ENCODE peak calls at places on chromosomes 4 and X, in six cellular contexts. S, U, X, Z, F and A are unnamed samples.

GRCh38 chr4:17186916-17187315 is 288.5 kb upstream of the LDB2 start:
- DNase-seq in S (no peak), F (no peak), X (no peak), Z (no peak), U (no peak), A (no peak)

GRCh38 chrX:17585006-17585405 is 152.3 kb upstream of the SCML1 start:
- DNase-seq in U (no peak), F (no peak), X (no peak), Z (no peak), S (no peak), A (no peak)

GRCh38 chr4:92232566-92232965 is 71.2 kb upstream of the GRID2 start:
- DNase-seq in Z (no peak), X (no peak), F (no peak), S (no peak), U (peak), A (no peak)

GRCh38 chr4:74038161-74039064 is at the start of gene CXCL3:
- DNase-seq in X (no peak), F (no peak), S (peak), Z (no peak), U (peak), A (peak)

GRCh38 chr4:118335316-118335715 is 17.5 kb downstream of the PRSS12 start:
- DNase-seq in U (no peak), X (no peak), Z (no peak), F (no peak), S (no peak), A (no peak)

GRCh38 chr4:95021099-95021498 is 263.3 kb downstream of the BMPR1B start:
- DNase-seq in X (no peak), F (no peak), Z (no peak), U (peak), S (no peak), A (no peak)

GRCh38 chr4:83362492-83363329 is 28.1 kb upstream of the HPSE start:
- DNase-seq in U (peak), X (peak), Z (no peak), S (no peak), F (no peak), A (peak)

GRCh38 chr4:88187766-88188165 is 29.3 kb upstream of the ABCG2 start:
- DNase-seq in X (no peak), F (no peak), Z (no peak), S (no peak), U (peak), A (no peak)

GRCh38 chr4:95107635-95108034 is 349.9 kb downstream of the BMPR1B start:
- DNase-seq in S (peak), X (peak), F (no peak), U (peak), Z (no peak), A (no peak)

GRCh38 chr4:158051401-158052235 is 121.2 kb downstream of the GASK1B start:
- DNase-seq in F (no peak), X (no peak), U (peak), Z (no peak), S (peak), A (no peak)

GRCh38 chr4:71785957-71786356 is 2.1 kb upstream of the GC start:
- DNase-seq in X (no peak), F (no peak), S (no peak), U (no peak), Z (no peak), A (no peak)

GRCh38 chrX:44352739-44353138 is 9.3 kb upstream of the EFHC2 start:
- DNase-seq in F (no peak), X (no peak), U (no peak), Z (no peak), S (no peak), A (no peak)

GRCh38 chr4:164807611-164808010 is 53.7 kb downstream of the SMIM31 start:
- DNase-seq in S (no peak), U (no peak), F (peak), Z (no peak), X (peak), A (no peak)

GRCh38 chr4:186596850-186597390 is 41.6 kb upstream of the MTNR1A start:
- DNase-seq in U (no peak), Z (no peak), S (no peak), F (no peak), X (no peak), A (no peak)

GRCh38 chrX:68433155-68433980 is at the start of gene OPHN1:
- DNase-seq in F (peak), S (peak), Z (no peak), U (peak), X (peak), A (peak)

GRCh38 chr4:26178874-26179273 is 141.9 kb upstream of the RBPJ start:
- DNase-seq in S (peak), F (no peak), X (no peak), U (no peak), Z (no peak), A (no peak)

GRCh38 chr4:163967710-163968109 is 473.2 kb downstream of the TMA16 start:
- DNase-seq in Z (no peak), F (no peak), S (no peak), U (no peak), X (no peak), A (no peak)

GRCh38 chr4:124079174-124079780 is 633.3 kb downstream of the ANKRD50 start:
- DNase-seq in S (no peak), U (peak), Z (no peak), X (no peak), F (no peak), A (no peak)

GRCh38 chr4:159770398-159770797 is 667.5 kb downstream of the RAPGEF2 start:
- DNase-seq in X (no peak), F (no peak), Z (no peak), U (no peak), S (no peak), A (no peak)

GRCh38 chr4:142846105-142846728 is at the start of gene INPP4B:
- DNase-seq in U (peak), Z (no peak), X (no peak), F (no peak), S (peak), A (peak)

GRCh38 chr4:163991268-163991667 is 496.8 kb downstream of the TMA16 start:
- DNase-seq in S (no peak), U (no peak), Z (no peak), X (no peak), F (no peak), A (no peak)

GRCh38 chrX:15601932-15602331 is 1.2 kb upstream of the ACE2 start:
- DNase-seq in Z (no peak), F (no peak), U (no peak), X (peak), S (no peak), A (no peak)

GRCh38 chr4:141686146-141686775 is 49.9 kb downstream of the IL15 start:
- DNase-seq in F (no peak), S (no peak), Z (no peak), X (no peak), U (peak), A (no peak)

GRCh38 chr4:83516042-83516772 is 19.7 kb upstream of the GPAT3 start:
- DNase-seq in X (no peak), Z (no peak), F (no peak), S (no peak), U (peak), A (no peak)

GRCh38 chr4:125316391-125316780 is 1.6 kb downstream of the FAT4 start:
- DNase-seq in S (peak), U (no peak), F (no peak), X (no peak), Z (no peak), A (no peak)

GRCh38 chr4:150136036-150136435 is 57.8 kb downstream of the DCLK2 start:
- DNase-seq in F (no peak), X (no peak), U (peak), Z (no peak), S (no peak), A (no peak)

GRCh38 chrX:55783723-55784122 is 66.2 kb downstream of the RRAGB start:
- DNase-seq in Z (no peak), F (no peak), U (no peak), S (no peak), X (no peak), A (no peak)

GRCh38 chr4:75848891-75849290 is 53.4 kb downstream of the PPEF2 start:
- DNase-seq in U (peak), X (no peak), S (no peak), Z (no peak), F (no peak), A (no peak)

GRCh38 chr4:176422511-176422910 is 102.7 kb downstream of the SPCS3 start:
- DNase-seq in F (no peak), U (no peak), S (no peak), Z (no peak), X (no peak), A (no peak)

GRCh38 chrX:119899125-119899524 is 3.4 kb downstream of the AKAP14 start:
- DNase-seq in F (no peak), S (no peak), X (no peak), Z (no peak), U (no peak), A (no peak)

GRCh38 chrX:13164611-13165010 is 120.2 kb upstream of the FAM9C start:
- DNase-seq in Z (no peak), X (no peak), U (no peak), S (no peak), F (no peak), A (no peak)

GRCh38 chrX:13165747-13166146 is 121.3 kb upstream of the FAM9C start:
- DNase-seq in F (no peak), U (no peak), S (no peak), X (no peak), Z (no peak), A (no peak)

GRCh38 chrX:13165266-13165665 is 120.8 kb upstream of the FAM9C start:
- DNase-seq in S (no peak), Z (no peak), F (no peak), U (no peak), X (no peak), A (no peak)

GRCh38 chrX:13159886-13160285 is 115.5 kb upstream of the FAM9C start:
- DNase-seq in U (no peak), Z (no peak), S (no peak), X (no peak), F (no peak), A (peak)

GRCh38 chrX:13162772-13163171 is 118.4 kb upstream of the FAM9C start:
- DNase-seq in F (no peak), S (no peak), U (no peak), Z (no peak), X (no peak), A (no peak)
- TF ChIP-seq POLR2A in F (no peak), S (no peak), U (no peak), Z (no peak), X (no peak), A (no peak)

DNA sequence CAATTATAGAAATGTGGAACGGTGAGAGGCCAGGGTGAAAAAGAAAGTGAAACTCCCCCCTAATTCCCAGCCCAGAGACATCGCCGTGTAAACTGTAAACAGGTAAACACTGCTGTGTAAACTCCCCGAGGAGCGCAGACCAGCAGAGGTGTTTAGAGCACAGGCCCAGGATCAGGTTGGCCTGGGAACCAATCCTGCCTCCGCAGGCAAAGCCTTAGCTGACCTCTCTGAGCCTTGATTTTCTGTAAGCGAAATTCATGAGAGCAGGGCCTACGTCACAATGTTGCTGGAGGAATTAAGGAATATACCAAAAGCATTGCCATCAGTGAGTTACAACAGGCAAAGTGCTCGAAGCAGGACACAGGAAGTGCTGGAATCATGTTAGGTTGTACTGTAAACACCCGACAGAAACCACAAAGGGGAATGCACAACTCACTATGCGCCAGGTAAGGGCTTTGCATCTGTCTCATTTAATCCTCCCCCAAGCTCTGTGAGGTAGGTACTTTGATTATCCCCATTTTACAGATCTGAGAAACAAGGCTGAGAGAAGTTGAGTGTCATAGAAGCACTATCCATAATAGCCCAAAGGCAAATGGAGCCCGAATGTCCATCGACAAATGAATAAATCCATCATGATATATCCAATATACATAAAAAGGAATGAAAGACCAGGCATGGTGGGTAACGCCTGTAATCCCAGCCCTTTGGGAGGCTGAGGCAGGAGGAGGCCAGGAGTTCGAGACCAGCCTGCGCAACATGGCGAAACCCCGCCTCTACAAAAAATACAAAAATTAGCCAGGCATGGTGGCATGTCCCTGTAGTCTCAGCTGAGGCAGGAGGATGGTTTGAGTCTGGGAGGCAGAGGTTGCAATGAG is 30.7 kb upstream of the KIAA0232 start:
- DNase-seq in U (peak), F (no peak), S (no peak), Z (no peak), X (no peak), A (no peak)
- TF ChIP-seq POLR2A in U (no peak), F (no peak), S (no peak), Z (no peak), X (no peak), A (no peak)

DNA sequence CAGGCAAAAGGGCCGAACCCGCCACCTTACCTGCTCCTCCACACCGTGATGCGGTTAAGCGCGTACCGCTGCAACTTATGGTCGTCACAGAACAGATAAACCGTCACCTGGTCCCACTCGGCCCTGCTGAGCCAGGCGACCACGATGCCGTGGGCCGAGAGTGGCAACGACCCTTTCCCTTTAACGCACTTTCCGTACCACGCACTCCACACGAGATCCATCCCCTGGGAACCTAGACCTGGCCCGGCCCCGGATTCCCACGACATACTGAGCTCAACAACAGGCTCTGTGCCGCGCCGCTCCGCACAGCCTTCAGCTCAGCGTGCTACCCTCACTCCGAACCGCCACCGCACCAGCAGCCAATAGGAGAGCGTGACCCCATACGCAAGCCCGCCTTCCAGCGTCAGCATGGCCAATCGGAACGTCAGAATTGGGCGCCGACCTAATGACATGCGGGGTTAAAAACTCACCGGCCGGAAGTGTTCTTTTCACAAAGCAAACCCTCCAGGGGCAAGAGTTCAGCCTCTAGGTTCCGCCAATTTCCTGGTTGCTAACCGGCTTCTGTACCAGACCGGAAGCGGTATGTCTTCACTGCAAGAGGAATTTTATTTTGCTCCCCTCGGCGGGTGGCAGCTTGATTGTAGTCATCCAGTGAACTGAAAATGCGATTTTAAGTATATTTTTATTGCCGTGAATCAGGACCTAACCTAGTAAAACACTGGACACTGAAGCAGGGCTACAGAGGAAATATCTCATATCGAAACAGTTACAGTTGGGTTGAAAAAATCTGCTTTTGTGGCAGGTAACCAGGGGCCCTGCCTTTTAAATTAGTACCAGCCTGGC is at the start of gene LAS1L:
- DNase-seq in S (peak), F (peak), U (peak), X (peak), Z (peak), A (peak)
- TF ChIP-seq POLR2A in S (no peak), F (peak), U (peak), X (peak), Z (no peak), A (peak)

GRCh38 chrX:135985123-135985973 is at the start of gene SLC9A6:
- DNase-seq in S (peak), F (no peak), X (peak), U (peak), Z (no peak), A (peak)
- TF ChIP-seq POLR2A in S (no peak), F (no peak), X (no peak), U (no peak), Z (peak), A (no peak)

DNA sequence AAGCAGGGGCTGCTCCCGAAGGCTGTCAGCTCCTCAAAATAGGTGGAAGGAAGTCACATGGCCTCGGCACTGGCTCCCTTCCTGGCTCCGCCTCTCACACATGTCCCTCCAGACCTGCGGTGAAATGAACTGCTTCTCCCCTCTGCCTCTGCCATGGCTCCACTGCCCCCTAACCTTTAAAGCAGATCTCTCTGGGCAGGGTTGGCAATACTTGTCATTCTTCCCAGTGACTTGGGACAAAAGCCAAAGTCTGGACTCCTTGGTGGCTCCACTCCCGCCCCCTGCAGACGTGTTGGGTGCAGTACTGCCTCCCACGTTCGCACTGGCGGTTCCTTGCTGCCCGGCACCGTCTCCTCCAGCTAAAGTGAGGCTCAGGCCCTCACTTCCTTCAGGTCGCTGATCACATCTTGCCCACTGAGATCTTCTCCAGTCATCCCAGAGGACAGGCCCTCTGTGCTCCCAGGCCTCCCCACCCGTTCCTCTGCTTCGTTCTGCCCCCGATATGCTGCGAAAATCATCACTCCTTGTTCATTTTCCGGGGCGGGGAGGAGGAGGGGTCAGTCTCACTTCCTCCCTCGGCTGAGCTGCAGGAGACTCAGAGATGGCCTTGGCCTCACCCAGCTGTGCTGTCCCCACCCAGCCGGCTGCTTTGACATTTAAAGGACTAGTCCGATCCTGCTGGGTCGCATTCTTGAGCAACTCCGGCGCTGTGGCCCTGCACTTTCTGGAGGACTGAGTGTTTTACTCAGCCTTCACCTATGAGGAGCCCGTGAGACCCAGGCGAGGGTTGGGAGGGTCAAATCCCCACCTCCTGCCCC is 97.4 kb downstream of the PHKA2 start:
- DNase-seq in S (peak), X (peak), U (peak), F (no peak), Z (no peak), A (peak)
- TF ChIP-seq POLR2A in S (no peak), X (no peak), U (no peak), F (no peak), Z (peak), A (no peak)

DNA sequence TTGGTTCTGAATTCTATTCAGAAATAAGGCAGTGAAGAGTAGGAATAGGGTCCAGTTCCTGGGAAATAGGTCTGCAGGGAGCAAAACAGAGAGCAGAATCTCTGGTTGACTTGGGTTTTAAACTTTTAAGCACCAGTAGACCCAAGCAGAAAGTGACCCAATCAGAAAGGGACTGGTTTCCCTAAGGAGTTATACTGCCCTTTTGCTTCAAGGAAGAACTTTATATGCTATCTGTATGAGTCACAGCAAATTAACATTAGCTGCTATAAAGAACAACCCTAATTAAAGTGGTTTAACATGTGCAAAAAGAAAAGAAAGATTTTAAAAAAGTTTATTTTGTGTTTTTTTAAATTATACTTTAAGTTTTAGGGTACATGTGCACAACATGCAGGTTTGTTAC is 263.6 kb upstream of the EMCN start:
- DNase-seq in U (no peak), X (no peak), Z (no peak), F (no peak), S (no peak), A (no peak)
- TF ChIP-seq POLR2A in U (no peak), X (no peak), Z (no peak), F (no peak), S (no peak), A (no peak)

GRCh38 chr4:6325791-6326290 is 56.2 kb downstream of the WFS1 start:
- DNase-seq in F (no peak), X (no peak), S (no peak), U (no peak), Z (no peak), A (no peak)

GRCh38 chr4:6324999-6325790 is 55.5 kb downstream of the WFS1 start:
- DNase-seq in U (no peak), Z (no peak), F (no peak), X (no peak), S (peak), A (no peak)

GRCh38 chr4:6328526-6328925 is 58.9 kb downstream of the WFS1 start:
- DNase-seq in X (no peak), F (no peak), U (no peak), Z (no peak), S (no peak), A (no peak)

GRCh38 chr4:6326312-6327060 is 56.8 kb downstream of the WFS1 start:
- DNase-seq in S (no peak), Z (no peak), F (no peak), U (no peak), X (no peak), A (no peak)

DNA sequence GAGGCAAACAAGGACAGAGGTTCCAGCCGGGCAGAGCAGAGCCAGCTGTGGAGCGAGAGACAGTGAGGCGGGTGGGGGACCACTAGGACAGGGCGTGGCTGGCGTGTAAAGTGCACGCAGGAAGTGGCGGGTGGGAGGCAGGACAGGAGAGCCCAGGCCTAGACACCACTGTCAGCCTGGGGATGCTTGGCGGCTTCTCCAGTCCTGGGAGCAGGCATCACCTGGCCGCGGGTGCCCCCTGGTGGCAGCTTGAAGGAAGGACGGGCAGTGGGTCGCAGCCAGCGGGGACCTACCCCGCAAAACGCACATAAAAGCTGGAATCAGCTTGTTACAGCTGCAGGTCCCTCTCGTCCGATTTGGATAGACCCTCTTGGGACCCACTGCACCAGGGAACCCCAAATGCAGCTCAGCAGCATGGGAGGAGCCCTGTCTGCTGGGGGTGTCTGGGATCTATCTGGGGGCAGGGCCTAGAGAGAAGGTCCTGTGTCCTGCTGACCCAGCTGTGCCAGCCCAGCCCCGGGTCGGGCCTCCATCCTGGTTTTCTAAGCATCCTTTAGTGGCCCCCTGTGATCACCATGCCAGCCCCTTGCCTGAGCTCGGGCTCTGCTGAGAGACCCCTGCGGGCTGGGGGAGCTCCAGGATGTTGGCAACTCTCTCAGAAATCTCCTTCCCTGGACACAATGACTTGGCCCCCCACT is 57.7 kb downstream of the WFS1 start:
- DNase-seq in S (peak), U (peak), F (peak), Z (no peak), X (peak), A (peak)
- TF ChIP-seq POLR2A in S (no peak), U (no peak), F (no peak), Z (no peak), X (no peak), A (no peak)